ENCODE peak calls at places on chromosome 18, in four cellular contexts. One of them, this sample, is unnamed.

GRCh38 chr18:49880656-49881055 is 67.3 kb upstream of the ACAA2 start:
- DNase-seq in K562: peak; percentile 14
- DNase-seq in HepG2: no peak
- DNase-seq in SK-N-SH: no peak
- DNase-seq in this sample: no peak

GRCh38 chr18:78934003-78934402 is 45.6 kb upstream of the SALL3 start:
- DNase-seq in SK-N-SH: no peak
- DNase-seq in HepG2: no peak
- DNase-seq in K562: no peak
- DNase-seq in this sample: no peak

GRCh38 chr18:1653873-1654272 is 749.2 kb downstream of the ADCYAP1 start:
- DNase-seq in HepG2: no peak
- DNase-seq in SK-N-SH: no peak
- DNase-seq in K562: no peak
- DNase-seq in this sample: no peak

GRCh38 chr18:7381307-7381706 is 150.4 kb downstream of the LRRC30 start:
- DNase-seq in SK-N-SH: no peak
- DNase-seq in K562: no peak
- DNase-seq in HepG2: no peak
- DNase-seq in this sample: no peak

GRCh38 chr18:38077219-38077618 is 511.6 kb upstream of the CELF4 start:
- DNase-seq in HepG2: no peak
- DNase-seq in SK-N-SH: no peak
- DNase-seq in K562: no peak
- DNase-seq in this sample: no peak

GRCh38 chr18:59954241-59954640 is 54.4 kb downstream of the PMAIP1 start:
- DNase-seq in K562: no peak
- DNase-seq in SK-N-SH: no peak
- DNase-seq in HepG2: no peak
- DNase-seq in this sample: no peak

GRCh38 chr18:67608171-67608570 is 91.7 kb upstream of the DSEL start:
- DNase-seq in K562: no peak
- DNase-seq in HepG2: no peak
- DNase-seq in SK-N-SH: no peak
- DNase-seq in this sample: no peak

GRCh38 chr18:8277270-8277669 is 332.0 kb upstream of the RAB12 start:
- DNase-seq in HepG2: no peak
- DNase-seq in SK-N-SH: no peak
- DNase-seq in K562: no peak
- DNase-seq in this sample: no peak

GRCh38 chr18:49616618-49617328 is 54.9 kb downstream of the LIPG start:
- DNase-seq in SK-N-SH: no peak
- DNase-seq in K562: no peak
- DNase-seq in HepG2: no peak
- DNase-seq in this sample: no peak

GRCh38 chr18:70414315-70414714 is 125.5 kb downstream of the SOCS6 start:
- DNase-seq in HepG2: no peak
- DNase-seq in SK-N-SH: no peak
- DNase-seq in K562: no peak
- DNase-seq in this sample: no peak

GRCh38 chr18:51039138-51040112 is 9.4 kb downstream of the SMAD4 start:
- DNase-seq in K562: peak; percentile 9
- DNase-seq in SK-N-SH: peak; percentile 14
- DNase-seq in HepG2: no peak
- DNase-seq in this sample: no peak

GRCh38 chr18:57023483-57023882 is 123.4 kb upstream of the BOD1L2 start:
- DNase-seq in K562: no peak
- DNase-seq in SK-N-SH: no peak
- DNase-seq in HepG2: no peak
- DNase-seq in this sample: no peak

GRCh38 chr18:28045176-28045810 is 131.6 kb downstream of the CDH2 start:
- DNase-seq in K562: no peak
- DNase-seq in HepG2: no peak
- DNase-seq in SK-N-SH: no peak
- DNase-seq in this sample: no peak
- TF ChIP-seq REST in K562: no peak
- TF ChIP-seq REST in HepG2: no peak
- TF ChIP-seq REST in SK-N-SH: peak; percentile 52
- TF ChIP-seq REST in this sample: no peak

GRCh38 chr18:11323359-11323819 is 174.0 kb upstream of the PIEZO2 start:
- DNase-seq in K562: no peak
- DNase-seq in HepG2: peak; percentile 15
- DNase-seq in SK-N-SH: no peak
- DNase-seq in this sample: no peak

GRCh38 chr18:11327656-11328055 is 178.3 kb upstream of the PIEZO2 start:
- DNase-seq in HepG2: no peak
- DNase-seq in SK-N-SH: no peak
- DNase-seq in K562: no peak
- DNase-seq in this sample: no peak

GRCh38 chr18:11324510-11324909 is 175.1 kb upstream of the PIEZO2 start:
- DNase-seq in SK-N-SH: no peak
- DNase-seq in HepG2: no peak
- DNase-seq in K562: no peak
- DNase-seq in this sample: no peak

GRCh38 chr18:11322716-11323115 is 173.3 kb upstream of the PIEZO2 start:
- DNase-seq in K562: no peak
- DNase-seq in HepG2: no peak
- DNase-seq in SK-N-SH: no peak
- DNase-seq in this sample: no peak

DNA sequence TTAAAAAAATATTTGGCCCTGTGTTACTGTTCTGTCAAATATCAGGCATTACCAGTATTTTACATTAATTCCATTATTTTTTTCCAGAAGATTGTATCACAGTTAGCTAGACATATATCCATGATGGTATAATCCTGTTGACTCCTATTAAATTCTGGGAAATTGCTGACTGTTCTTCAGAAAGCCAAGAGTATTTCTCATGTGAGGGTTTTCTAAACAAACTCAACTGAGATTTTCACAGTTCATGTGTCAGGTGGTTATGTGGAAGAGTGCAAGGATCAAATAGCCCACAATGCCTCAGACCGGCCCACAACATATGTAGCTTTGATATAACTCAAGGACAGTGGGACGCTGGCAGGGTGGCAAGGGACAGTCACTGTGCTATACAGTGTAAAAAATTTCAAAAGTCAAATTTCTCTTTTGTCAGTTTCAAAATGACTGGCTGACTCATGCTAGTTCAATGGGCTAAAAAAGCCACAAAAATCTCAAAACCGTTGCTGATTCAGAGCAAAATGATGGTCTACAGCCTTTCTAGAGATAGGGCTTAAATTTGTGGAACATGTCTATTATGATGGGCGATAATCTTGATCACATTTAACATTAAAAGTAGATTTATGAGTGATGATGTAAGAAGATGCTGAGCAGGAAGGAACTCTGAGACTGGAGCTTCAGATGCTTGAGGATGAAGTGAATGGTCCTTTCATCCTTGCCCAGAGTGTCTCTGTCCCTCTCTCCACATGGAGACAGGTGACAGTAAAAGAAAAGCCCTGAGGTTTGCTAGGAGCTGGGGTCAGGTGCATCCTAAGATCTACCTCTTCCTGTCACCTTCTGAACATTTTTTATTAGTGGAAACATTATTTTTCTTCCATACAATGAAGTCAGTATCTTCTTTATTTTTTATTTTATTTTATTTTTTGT is 175.8 kb upstream of the PIEZO2 start:
- DNase-seq in SK-N-SH: no peak
- DNase-seq in K562: no peak
- DNase-seq in HepG2: peak; percentile 55
- DNase-seq in this sample: no peak
- H3K27ac ChIP-seq in SK-N-SH: peak overlapping the region; percentile 95
- H3K27ac ChIP-seq in K562: no peak overlapping the region
- H3K27ac ChIP-seq in HepG2: no peak overlapping the region
- H3K27ac ChIP-seq in this sample: no peak overlapping the region

GRCh38 chr18:36769611-36770314 is 59.0 kb downstream of the TPGS2 start:
- DNase-seq in SK-N-SH: no peak
- DNase-seq in HepG2: peak; percentile 10
- DNase-seq in K562: peak; percentile 63
- DNase-seq in this sample: peak; percentile 13
- TF ChIP-seq ELF1 in SK-N-SH: no peak
- TF ChIP-seq ELF1 in HepG2: no peak
- TF ChIP-seq ELF1 in K562: no peak
- TF ChIP-seq ELF1 in this sample: no peak

GRCh38 chr18:68779169-68779568 is 18.7 kb upstream of the CCDC102B start:
- DNase-seq in SK-N-SH: no peak
- DNase-seq in K562: no peak
- DNase-seq in HepG2: no peak
- DNase-seq in this sample: no peak
- TF ChIP-seq REST in SK-N-SH: no peak
- TF ChIP-seq REST in K562: no peak
- TF ChIP-seq REST in HepG2: no peak
- TF ChIP-seq REST in this sample: no peak

DNA sequence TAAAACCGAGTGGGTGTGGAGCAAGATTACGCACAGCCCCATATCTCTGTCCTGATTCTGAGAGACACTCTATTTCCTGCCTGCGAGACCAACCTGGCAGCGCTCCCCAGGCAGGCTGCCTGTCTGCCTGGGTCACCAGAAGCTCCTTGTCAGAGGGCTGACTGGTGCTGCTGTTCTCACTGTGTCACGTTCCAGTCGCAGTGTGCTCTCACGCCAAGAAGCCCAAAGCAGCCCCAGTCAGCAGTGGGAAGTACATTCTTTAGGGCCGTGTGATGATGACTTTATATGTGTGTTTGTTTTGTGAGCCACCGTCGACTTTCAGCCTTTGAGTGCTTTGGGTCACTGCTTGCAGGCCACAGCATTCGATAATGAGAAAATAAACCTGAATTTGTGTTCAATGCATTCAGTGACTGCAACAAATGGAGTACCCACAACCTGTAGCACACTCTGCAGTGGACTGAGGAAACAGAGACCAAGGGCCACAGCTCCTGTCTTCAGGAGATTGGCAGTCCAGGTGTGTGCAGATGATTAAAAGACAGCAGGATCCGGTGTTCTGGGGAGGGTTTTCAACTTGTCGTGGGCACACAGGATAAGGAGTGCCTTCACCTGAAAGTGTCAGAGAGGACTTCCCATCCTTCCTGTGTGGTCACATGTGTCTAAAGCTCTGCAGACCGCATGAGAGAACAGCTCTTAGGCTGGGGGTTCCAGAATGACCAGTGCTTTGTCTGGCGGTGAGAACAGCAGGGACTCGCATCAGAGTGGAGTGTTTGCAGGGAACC is 4.8 kb downstream of the TNFRSF11A start:
- DNase-seq in SK-N-SH: no peak
- DNase-seq in HepG2: peak; percentile 52
- DNase-seq in K562: no peak
- DNase-seq in this sample: no peak
- H3K27ac ChIP-seq in SK-N-SH: no peak overlapping the region
- H3K27ac ChIP-seq in HepG2: no peak overlapping the region
- H3K27ac ChIP-seq in K562: no peak overlapping the region
- H3K27ac ChIP-seq in this sample: no peak overlapping the region

GRCh38 chr18:75199327-75199726 is 9.6 kb downstream of the PTGR3 start:
- DNase-seq in SK-N-SH: no peak
- DNase-seq in K562: no peak
- DNase-seq in HepG2: no peak
- DNase-seq in this sample: no peak
- TF ChIP-seq ELF1 in SK-N-SH: no peak
- TF ChIP-seq ELF1 in K562: no peak
- TF ChIP-seq ELF1 in HepG2: no peak
- TF ChIP-seq ELF1 in this sample: no peak

GRCh38 chr18:62539284-62540168 is 16.7 kb downstream of the ZCCHC2 start:
- DNase-seq in SK-N-SH: no peak
- DNase-seq in HepG2: peak; percentile 53
- DNase-seq in K562: no peak
- DNase-seq in this sample: no peak
- TF ChIP-seq REST in SK-N-SH: no peak
- TF ChIP-seq REST in HepG2: no peak
- TF ChIP-seq REST in K562: no peak
- TF ChIP-seq REST in this sample: no peak